ENCODE peak calls at places on chromosome 10, in four cellular contexts. B is psoas muscle, R is colonic mucosa, D is mammary epithelial cell. I is an unnamed sample. For H3K27me3, the result is how much of the 10 kb centered on the place peaks cover.

GRCh38 chr10:44253769-44254462 is 131.0 kb downstream of the CXCL12 start:
- DNase-seq in B (peak), R (no peak), D (no peak), I (no peak)

GRCh38 chr10:126315471-126316177 is 72.7 kb downstream of the ADAM12 start:
- DNase-seq in R (no peak), D (no peak), B (no peak), I (no peak)

GRCh38 chr10:44194435-44194834 is 190.5 kb downstream of the CXCL12 start:
- DNase-seq in D (no peak), R (no peak), B (no peak), I (no peak)

GRCh38 chr10:67308912-67309311 is 383.1 kb downstream of the LRRTM3 start:
- DNase-seq in D (no peak), R (no peak), B (no peak), I (no peak)

GRCh38 chr10:60148266-60148840 is 241.3 kb downstream of the ANK3 start:
- DNase-seq in R (peak), D (peak), B (no peak), I (no peak)

GRCh38 chr10:1643161-1643910 is 94.0 kb downstream of the ADARB2 start:
- DNase-seq in B (no peak), R (no peak), D (no peak), I (peak)

GRCh38 chr10:16828114-16828568 is 10.9 kb upstream of the RSU1 start:
- DNase-seq in B (no peak), R (peak), D (peak), I (peak)

GRCh38 chr10:62047960-62048383 is 146.5 kb downstream of the ARID5B start:
- DNase-seq in B (peak), D (peak), R (peak), I (no peak)

GRCh38 chr10:10626734-10627133 is 390.9 kb upstream of the CELF2 start:
- DNase-seq in B (no peak), D (no peak), R (no peak), I (no peak)

GRCh38 chr10:117132751-117133231 is 5.3 kb downstream of the VAX1 start:
- DNase-seq in D (no peak), B (no peak), R (no peak), I (no peak)

GRCh38 chr10:126331101-126331500 is 57.2 kb downstream of the ADAM12 start:
- DNase-seq in D (no peak), B (no peak), R (no peak), I (no peak)

GRCh38 chr10:130963786-130964522 is 347.6 kb downstream of the TCERG1L start:
- DNase-seq in R (no peak), B (no peak), D (no peak), I (peak)

GRCh38 chr10:93548376-93549071 is 17.9 kb upstream of the FFAR4 start:
- DNase-seq in B (no peak), R (no peak), D (no peak), I (no peak)

GRCh38 chr10:14397069-14397468 is 66.3 kb upstream of the FRMD4A start:
- DNase-seq in B (peak), R (peak), D (peak), I (peak)

GRCh38 chr10:106338486-106338885 is 826.0 kb downstream of the SORCS1 start:
- DNase-seq in D (no peak), B (no peak), R (no peak), I (no peak)

GRCh38 chr10:20005638-20006037 is 189.4 kb downstream of the PLXDC2 start:
- DNase-seq in D (no peak), B (no peak), R (no peak), I (no peak)

GRCh38 chr10:20006169-20006870 is 190.1 kb downstream of the PLXDC2 start:
- DNase-seq in R (no peak), B (no peak), D (no peak), I (no peak)

GRCh38 chr10:20007426-20007825 is 191.2 kb downstream of the PLXDC2 start:
- DNase-seq in D (peak), R (no peak), B (no peak), I (no peak)

GRCh38 chr10:20002657-20003056 is 186.4 kb downstream of the PLXDC2 start:
- DNase-seq in B (no peak), R (no peak), D (no peak), I (no peak)

DNA sequence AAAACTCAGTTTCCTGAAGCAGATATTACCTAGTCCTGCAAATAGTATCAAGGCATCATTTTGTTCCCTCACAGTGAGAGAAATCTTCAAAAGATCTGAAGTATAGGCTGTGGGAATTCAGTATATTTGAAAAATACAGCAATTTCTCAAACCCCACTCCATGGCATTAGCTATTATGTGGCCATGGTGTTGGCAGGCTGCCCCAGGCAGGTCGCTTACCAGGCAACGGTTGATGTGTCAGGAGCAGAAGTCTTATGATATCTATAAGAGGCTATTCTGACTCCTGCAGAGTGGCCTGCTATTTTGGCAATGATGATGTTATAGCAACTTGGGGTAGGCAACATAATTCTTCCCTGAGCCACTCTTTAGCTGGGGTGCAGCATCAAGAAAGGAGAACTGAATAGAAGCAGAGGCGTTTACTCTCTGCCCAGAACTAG is 187.9 kb downstream of the PLXDC2 start:
- DNase-seq in D (peak), B (peak), R (no peak), I (peak)
- H3K4me3 ChIP-seq in D (no peak), B (no peak), R (no peak), I (no peak)

GRCh38 chr10:121339136-121339535 is 259.1 kb downstream of the FGFR2 start:
- DNase-seq in R (no peak), B (no peak), D (no peak), I (no peak)
- TF ChIP-seq CTCF in R (no peak), B (no peak), D (no peak), I (no peak)

GRCh38 chr10:22932626-22933370 is 4.9 kb downstream of the ARMC3 start:
- DNase-seq in D (no peak), B (no peak), R (no peak), I (no peak)

GRCh38 chr10:22927163-22927562 is 690 bp upstream of the ARMC3 start:
- DNase-seq in R (no peak), D (no peak), B (no peak), I (no peak)

GRCh38 chr10:22927661-22928403 is at the start of gene ARMC3:
- DNase-seq in D (peak), B (peak), R (peak), I (peak)

DNA sequence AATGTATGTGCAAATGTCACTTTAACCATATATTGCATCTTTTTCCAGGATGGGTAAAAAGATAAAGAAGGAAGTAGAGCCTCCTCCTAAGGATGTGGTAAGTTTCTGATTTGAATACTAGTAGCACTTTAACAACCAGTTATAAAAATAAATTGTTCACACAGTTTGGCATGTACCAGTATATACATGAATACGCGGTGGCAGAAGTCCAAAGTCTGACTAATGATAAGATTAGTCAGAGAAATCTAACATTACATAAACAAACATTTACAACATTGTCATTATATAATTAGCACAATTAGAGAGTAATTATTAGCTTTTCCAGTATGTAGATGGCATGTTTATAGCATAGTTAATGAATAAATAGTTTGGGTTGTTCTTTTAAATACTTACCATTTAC is 4.1 kb downstream of the ARMC3 start:
- DNase-seq in B (no peak), R (no peak), D (peak), I (no peak)
- H3K27me3 ChIP-seq in B (under half), R (under half), D (under half), I (under half)

GRCh38 chr10:21510218-21511070 is 15.0 kb downstream of the SKIDA1 start:
- DNase-seq in B (no peak), R (no peak), D (no peak), I (no peak)
- H3K4me3 ChIP-seq in B (peak), R (peak), D (no peak), I (peak)